ENCODE peak calls at places on chromosomes 4 and X, in nine cellular contexts. K is nephron progenitor cell; M is T-helper 9 cell; P is EH; N is neuronal stem cell; A is T47D; B is stimulated activated CD4-positive, alpha-beta T cell treated with anti-CD3 and anti-CD28 coated beads, Interleukin-2, amount 100 ng/mL, for 48 hours; V is NCI-H1105; Z is upper lobe of right lung. I is an unnamed sample.

GRCh38 chr4:77599378-77599777 is 6.2 kb upstream of the CXCL13 start:
- DNase-seq in K (peak; percentile 29), M (no peak), P (peak; percentile 54), N (no peak), A (peak; percentile 50), B (no peak), V (no peak), Z (no peak), I (no peak)

GRCh38 chrX:154333837-154334271 is 38.3 kb downstream of the TKTL1 start:
- DNase-seq in K (no peak), M (no peak), P (no peak), N (no peak), A (no peak), B (no peak), V (no peak), Z (no peak), I (no peak)

GRCh38 chr4:24842356-24842755 is 47.0 kb downstream of the SOD3 start:
- DNase-seq in K (no peak), M (no peak), P (no peak), N (no peak), A (no peak), B (no peak), V (no peak), Z (no peak), I (no peak)

GRCh38 chr4:182914357-182914756 is 2.8 kb downstream of the DCTD start:
- DNase-seq in K (no peak), M (no peak), P (no peak), N (no peak), A (no peak), B (no peak), V (no peak), Z (no peak), I (no peak)

GRCh38 chrX:19303216-19303880 is 40.4 kb upstream of the PDHA1 start:
- DNase-seq in K (no peak), M (no peak), P (peak; percentile 66), N (no peak), A (no peak), B (no peak), V (no peak), Z (no peak), I (no peak)

GRCh38 chr4:82886145-82886942 is 4.6 kb downstream of the SEC31A start:
- DNase-seq in K (no peak), M (no peak), P (no peak), N (no peak), A (no peak), B (no peak), V (no peak), Z (no peak), I (no peak)

GRCh38 chr4:86331362-86331761 is 28.5 kb downstream of the MAPK10 start:
- DNase-seq in K (no peak), M (no peak), P (no peak), N (no peak), A (no peak), B (no peak), V (no peak), Z (no peak), I (no peak)

GRCh38 chr4:71383984-71384383 is 45.2 kb downstream of the SLC4A4 start:
- DNase-seq in K (no peak), M (no peak), P (no peak), N (no peak), A (no peak), B (no peak), V (no peak), Z (no peak), I (no peak)

GRCh38 chr4:4971796-4972195 is 47.5 kb downstream of the CYTL1 start:
- DNase-seq in K (no peak), M (no peak), P (no peak), N (no peak), A (no peak), B (no peak), V (no peak), Z (no peak), I (no peak)

GRCh38 chrX:23820235-23820782 is 37.3 kb downstream of the SAT1 start:
- DNase-seq in K (no peak), M (no peak), P (peak; percentile 18), N (no peak), A (no peak), B (no peak), V (no peak), Z (no peak), I (no peak)

I was measured in stimulated activated naive B cell treated with anti-CD40 and anti-IgM and Interleukin-4, amounts not matched to agents 10 μg/mL and 1 μg/mL and 100 μg/mL, for 72 hours.